ENCODE peak calls at places on chromosomes 12 and 14, in four cellular contexts. U, E, Z and C are unnamed samples. For H4K20me1, the result is how much of the 10 kb centered on the place peaks cover.

GRCh38 chr12:113766133-113766879 is 199.8 kb downstream of the RBM19 start:
- DNase-seq in U (no peak), E (no peak), Z (no peak), C (peak)

GRCh38 chr14:39232554-39233415 is 930 bp upstream of the MIA2 start:
- DNase-seq in Z (no peak), E (peak), U (peak), C (no peak)

GRCh38 chr12:57813111-57813970 is 5.2 kb downstream of the AVIL start:
- DNase-seq in U (no peak), E (no peak), Z (no peak), C (no peak)

GRCh38 chr14:100088226-100088625 is 23.0 kb downstream of the EVL start:
- DNase-seq in E (no peak), U (no peak), Z (no peak), C (no peak)

GRCh38 chr14:52877628-52878027 is 73.2 kb downstream of the FERMT2 start:
- DNase-seq in U (peak), E (peak), Z (no peak), C (no peak)

GRCh38 chr14:103518416-103519042 is 4.1 kb downstream of the CKB start:
- DNase-seq in Z (peak), U (peak), E (peak), C (peak)

GRCh38 chr14:31106768-31107167 is 80.6 kb upstream of the STRN3 start:
- DNase-seq in E (no peak), U (peak), Z (no peak), C (no peak)

GRCh38 chr14:73462078-73462715 is 3.9 kb upstream of the NUMB start:
- DNase-seq in E (peak), U (peak), Z (peak), C (peak)

GRCh38 chr14:35985504-35986218 is 159.5 kb downstream of the BRMS1L start:
- DNase-seq in E (peak), Z (no peak), U (no peak), C (peak)

GRCh38 chr12:123150273-123150803 is 552 bp downstream of the PITPNM2 start:
- DNase-seq in E (no peak), U (no peak), Z (peak), C (peak)

DNA sequence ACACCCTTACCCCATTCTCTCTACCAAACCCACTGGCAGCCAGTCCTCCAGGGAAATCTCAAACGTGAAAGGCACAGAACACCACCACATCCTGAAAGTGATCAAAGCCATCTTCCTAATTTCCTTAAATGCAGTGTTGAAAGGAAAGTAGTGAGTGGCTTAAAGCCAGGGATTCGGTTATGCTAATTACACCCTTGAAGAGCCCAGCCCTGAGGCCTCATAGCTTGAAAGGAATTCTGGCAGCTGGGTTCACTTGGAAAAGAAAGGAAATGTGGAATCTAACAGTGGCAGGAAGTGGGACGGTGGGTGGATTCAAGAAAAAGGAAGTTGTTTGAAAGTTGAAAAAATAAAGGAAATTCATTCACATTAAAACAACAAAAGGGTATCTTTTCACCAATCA is 73.0 kb upstream of the FICD start:
- DNase-seq in Z (no peak), E (no peak), U (no peak), C (peak)
- H2AFZ ChIP-seq in Z (no peak), E (no peak), U (no peak), C (peak)

GRCh38 chr14:23354990-23355389 is 2.3 kb upstream of the SLC22A17 start:
- DNase-seq in Z (no peak), E (no peak), U (no peak), C (no peak)
- H3K27ac ChIP-seq in Z (no peak), E (no peak), U (no peak), C (no peak)

DNA sequence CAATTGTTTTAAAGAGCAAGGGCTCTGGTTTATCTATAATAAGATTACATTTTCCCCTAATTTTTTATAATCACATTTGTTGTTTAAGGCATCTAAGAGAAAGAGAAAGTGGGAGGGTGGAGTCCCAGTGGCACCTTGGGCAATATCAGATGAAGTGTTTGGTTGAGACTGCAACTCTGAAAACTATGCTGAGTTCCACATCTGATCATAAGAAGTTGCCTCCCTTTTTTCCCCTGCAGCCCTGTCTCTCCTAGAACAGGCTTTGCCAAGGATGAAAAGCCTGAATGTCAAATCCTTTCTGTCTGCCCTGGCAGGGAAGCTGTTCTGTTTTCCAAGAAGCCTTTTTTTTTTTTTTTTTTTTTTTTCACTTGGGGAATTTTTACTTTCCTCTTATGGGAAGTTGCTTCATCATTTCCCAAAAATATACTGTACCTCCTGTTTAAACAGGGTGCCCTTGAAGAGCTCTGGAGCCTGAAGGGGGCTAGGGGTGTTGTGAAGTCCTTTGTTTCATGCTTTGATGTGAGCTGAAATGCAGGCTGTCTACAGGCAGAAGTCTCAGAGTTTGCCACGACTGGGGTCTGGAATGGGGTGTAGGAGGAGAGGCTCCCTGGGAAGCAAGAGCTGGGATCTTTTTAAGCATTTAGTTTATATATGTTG is 71.3 kb downstream of the SUSD6 start:
- DNase-seq in Z (no peak), E (peak), U (no peak), C (no peak)
- H4K20me1 ChIP-seq in Z (under half), E (under half), U (under half), C (under half)

GRCh38 chr14:75200451-75200850 is 24.0 kb upstream of the TMED10 start:
- DNase-seq in U (no peak), Z (no peak), E (no peak), C (no peak)

GRCh38 chr14:75196468-75196867 is 20.1 kb upstream of the TMED10 start:
- DNase-seq in E (no peak), Z (no peak), U (no peak), C (no peak)

GRCh38 chr14:75197338-75197737 is 20.9 kb upstream of the TMED10 start:
- DNase-seq in U (no peak), Z (no peak), E (no peak), C (no peak)

GRCh38 chr14:75198291-75198933 is 22.0 kb upstream of the TMED10 start:
- DNase-seq in Z (no peak), U (no peak), E (no peak), C (no peak)

DNA sequence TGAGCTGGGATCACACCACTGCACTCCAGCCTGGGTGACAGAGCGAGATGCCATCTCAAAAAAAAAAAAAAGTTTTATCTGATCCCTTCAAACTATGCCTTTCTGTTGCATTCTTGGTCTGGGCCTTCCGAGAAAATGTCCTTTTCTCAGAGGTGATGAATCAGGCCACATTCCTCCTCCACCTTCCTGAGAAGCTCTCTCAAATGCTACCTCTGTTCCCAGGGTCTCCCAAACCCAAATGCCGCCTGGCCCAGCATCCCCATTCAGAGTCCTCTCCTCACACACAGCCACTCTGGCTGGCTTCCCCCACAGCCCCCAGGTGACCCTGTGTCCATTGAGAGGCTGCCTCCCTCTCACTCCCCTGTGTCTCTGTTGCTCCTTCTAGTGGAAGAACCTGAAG is 19.7 kb upstream of the TMED10 start:
- DNase-seq in U (no peak), E (no peak), Z (no peak), C (no peak)
- H2AFZ ChIP-seq in U (no peak), E (no peak), Z (peak), C (no peak)